ENCODE peak calls at places on chromosome 19, in eight cellular contexts. One of them, this sample, is unnamed.

GRCh38 chr19:55118401-55118991 is 1.1 kb upstream of the PPP1R12C start:
- DNase-seq in fibroblast of villous mesenchyme: no peak
- DNase-seq in stimulated activated CD4-positive, alpha-beta T cell treated with anti-CD3 and anti-CD28 coated beads, Interleukin-15, amount 100 ng/mL, for 1 hour: no peak
- DNase-seq in NAMALWA: no peak
- DNase-seq in LoVo: no peak
- DNase-seq in Caki2: no peak
- DNase-seq in stromal cell of bone marrow: peak
- DNase-seq in stimulated activated CD8-positive, alpha-beta memory T cell treated with anti-CD3 and anti-CD28 coated beads, Interleukin-7, amount 100 ng/mL, for 48 hours: no peak
- DNase-seq in this sample: peak

GRCh38 chr19:57850553-57851017 is 926 bp downstream of the ZNF587 start:
- DNase-seq in NAMALWA: no peak
- DNase-seq in stimulated activated CD4-positive, alpha-beta T cell treated with anti-CD3 and anti-CD28 coated beads, Interleukin-15, amount 100 ng/mL, for 1 hour: no peak
- DNase-seq in stromal cell of bone marrow: no peak
- DNase-seq in Caki2: peak
- DNase-seq in stimulated activated CD8-positive, alpha-beta memory T cell treated with anti-CD3 and anti-CD28 coated beads, Interleukin-7, amount 100 ng/mL, for 48 hours: no peak
- DNase-seq in fibroblast of villous mesenchyme: peak
- DNase-seq in LoVo: peak
- DNase-seq in this sample: no peak

GRCh38 chr19:34480971-34481821 is at the start of gene WTIP:
- DNase-seq in NAMALWA: no peak
- DNase-seq in fibroblast of villous mesenchyme: peak
- DNase-seq in stromal cell of bone marrow: peak
- DNase-seq in Caki2: peak
- DNase-seq in stimulated activated CD8-positive, alpha-beta memory T cell treated with anti-CD3 and anti-CD28 coated beads, Interleukin-7, amount 100 ng/mL, for 48 hours: no peak
- DNase-seq in LoVo: no peak
- DNase-seq in stimulated activated CD4-positive, alpha-beta T cell treated with anti-CD3 and anti-CD28 coated beads, Interleukin-15, amount 100 ng/mL, for 1 hour: no peak
- DNase-seq in this sample: no peak

GRCh38 chr19:38527466-38528136 is 90.2 kb downstream of the MAP4K1 start:
- DNase-seq in NAMALWA: peak
- DNase-seq in stimulated activated CD4-positive, alpha-beta T cell treated with anti-CD3 and anti-CD28 coated beads, Interleukin-15, amount 100 ng/mL, for 1 hour: no peak
- DNase-seq in stimulated activated CD8-positive, alpha-beta memory T cell treated with anti-CD3 and anti-CD28 coated beads, Interleukin-7, amount 100 ng/mL, for 48 hours: no peak
- DNase-seq in Caki2: no peak
- DNase-seq in fibroblast of villous mesenchyme: no peak
- DNase-seq in stromal cell of bone marrow: no peak
- DNase-seq in LoVo: no peak
- DNase-seq in this sample: no peak

GRCh38 chr19:27718262-27718661 is 1494.7 kb downstream of the UQCRFS1 start:
- DNase-seq in LoVo: no peak
- DNase-seq in fibroblast of villous mesenchyme: no peak
- DNase-seq in NAMALWA: no peak
- DNase-seq in stimulated activated CD8-positive, alpha-beta memory T cell treated with anti-CD3 and anti-CD28 coated beads, Interleukin-7, amount 100 ng/mL, for 48 hours: no peak
- DNase-seq in Caki2: peak
- DNase-seq in stromal cell of bone marrow: no peak
- DNase-seq in stimulated activated CD4-positive, alpha-beta T cell treated with anti-CD3 and anti-CD28 coated beads, Interleukin-15, amount 100 ng/mL, for 1 hour: no peak
- DNase-seq in this sample: no peak

GRCh38 chr19:39590265-39590664 is 12.1 kb upstream of the LGALS13 start:
- DNase-seq in fibroblast of villous mesenchyme: peak
- DNase-seq in stimulated activated CD4-positive, alpha-beta T cell treated with anti-CD3 and anti-CD28 coated beads, Interleukin-15, amount 100 ng/mL, for 1 hour: no peak
- DNase-seq in Caki2: peak
- DNase-seq in NAMALWA: no peak
- DNase-seq in LoVo: no peak
- DNase-seq in stromal cell of bone marrow: no peak
- DNase-seq in stimulated activated CD8-positive, alpha-beta memory T cell treated with anti-CD3 and anti-CD28 coated beads, Interleukin-7, amount 100 ng/mL, for 48 hours: no peak
- DNase-seq in this sample: no peak

GRCh38 chr19:36898422-36898821 is 17.7 kb downstream of the ZNF829 start:
- DNase-seq in fibroblast of villous mesenchyme: no peak
- DNase-seq in Caki2: no peak
- DNase-seq in stimulated activated CD8-positive, alpha-beta memory T cell treated with anti-CD3 and anti-CD28 coated beads, Interleukin-7, amount 100 ng/mL, for 48 hours: no peak
- DNase-seq in stromal cell of bone marrow: no peak
- DNase-seq in stimulated activated CD4-positive, alpha-beta T cell treated with anti-CD3 and anti-CD28 coated beads, Interleukin-15, amount 100 ng/mL, for 1 hour: no peak
- DNase-seq in LoVo: no peak
- DNase-seq in NAMALWA: no peak
- DNase-seq in this sample: no peak

GRCh38 chr19:49200238-49200862 is 42.8 kb downstream of the TRPM4 start:
- DNase-seq in fibroblast of villous mesenchyme: no peak
- DNase-seq in stromal cell of bone marrow: no peak
- DNase-seq in Caki2: no peak
- DNase-seq in stimulated activated CD8-positive, alpha-beta memory T cell treated with anti-CD3 and anti-CD28 coated beads, Interleukin-7, amount 100 ng/mL, for 48 hours: no peak
- DNase-seq in stimulated activated CD4-positive, alpha-beta T cell treated with anti-CD3 and anti-CD28 coated beads, Interleukin-15, amount 100 ng/mL, for 1 hour: no peak
- DNase-seq in NAMALWA: peak
- DNase-seq in LoVo: no peak
- DNase-seq in this sample: no peak

GRCh38 chr19:48516536-48516935 is 4.9 kb upstream of the LMTK3 start:
- DNase-seq in NAMALWA: no peak
- DNase-seq in LoVo: no peak
- DNase-seq in stromal cell of bone marrow: no peak
- DNase-seq in Caki2: no peak
- DNase-seq in stimulated activated CD4-positive, alpha-beta T cell treated with anti-CD3 and anti-CD28 coated beads, Interleukin-15, amount 100 ng/mL, for 1 hour: no peak
- DNase-seq in stimulated activated CD8-positive, alpha-beta memory T cell treated with anti-CD3 and anti-CD28 coated beads, Interleukin-7, amount 100 ng/mL, for 48 hours: no peak
- DNase-seq in fibroblast of villous mesenchyme: no peak
- DNase-seq in this sample: no peak

GRCh38 chr19:3708207-3708931 is at the start of gene TJP3:
- DNase-seq in stimulated activated CD4-positive, alpha-beta T cell treated with anti-CD3 and anti-CD28 coated beads, Interleukin-15, amount 100 ng/mL, for 1 hour: no peak
- DNase-seq in fibroblast of villous mesenchyme: no peak
- DNase-seq in stimulated activated CD8-positive, alpha-beta memory T cell treated with anti-CD3 and anti-CD28 coated beads, Interleukin-7, amount 100 ng/mL, for 48 hours: no peak
- DNase-seq in Caki2: no peak
- DNase-seq in LoVo: peak
- DNase-seq in NAMALWA: no peak
- DNase-seq in stromal cell of bone marrow: no peak
- DNase-seq in this sample: no peak

GRCh38 chr19:14718522-14719113 is 28.8 kb downstream of the ZNF333 start:
- DNase-seq in NAMALWA: no peak
- DNase-seq in LoVo: no peak
- DNase-seq in Caki2: peak
- DNase-seq in stimulated activated CD4-positive, alpha-beta T cell treated with anti-CD3 and anti-CD28 coated beads, Interleukin-15, amount 100 ng/mL, for 1 hour: no peak
- DNase-seq in fibroblast of villous mesenchyme: no peak
- DNase-seq in stromal cell of bone marrow: no peak
- DNase-seq in stimulated activated CD8-positive, alpha-beta memory T cell treated with anti-CD3 and anti-CD28 coated beads, Interleukin-7, amount 100 ng/mL, for 48 hours: no peak
- DNase-seq in this sample: no peak

GRCh38 chr19:42197375-42197817 is 20.1 kb downstream of the DEDD2 start:
- DNase-seq in NAMALWA: no peak
- DNase-seq in stromal cell of bone marrow: no peak
- DNase-seq in LoVo: no peak
- DNase-seq in Caki2: no peak
- DNase-seq in fibroblast of villous mesenchyme: no peak
- DNase-seq in stimulated activated CD4-positive, alpha-beta T cell treated with anti-CD3 and anti-CD28 coated beads, Interleukin-15, amount 100 ng/mL, for 1 hour: no peak
- DNase-seq in stimulated activated CD8-positive, alpha-beta memory T cell treated with anti-CD3 and anti-CD28 coated beads, Interleukin-7, amount 100 ng/mL, for 48 hours: no peak
- DNase-seq in this sample: no peak

GRCh38 chr19:34994286-34994642 is 5.9 kb upstream of the GRAMD1A start:
- DNase-seq in stromal cell of bone marrow: no peak
- DNase-seq in NAMALWA: no peak
- DNase-seq in stimulated activated CD4-positive, alpha-beta T cell treated with anti-CD3 and anti-CD28 coated beads, Interleukin-15, amount 100 ng/mL, for 1 hour: no peak
- DNase-seq in LoVo: no peak
- DNase-seq in fibroblast of villous mesenchyme: no peak
- DNase-seq in stimulated activated CD8-positive, alpha-beta memory T cell treated with anti-CD3 and anti-CD28 coated beads, Interleukin-7, amount 100 ng/mL, for 48 hours: no peak
- DNase-seq in Caki2: no peak
- DNase-seq in this sample: no peak

GRCh38 chr19:55261671-55262126 is 2.9 kb upstream of the PPP6R1 start:
- DNase-seq in stromal cell of bone marrow: no peak
- DNase-seq in Caki2: no peak
- DNase-seq in LoVo: no peak
- DNase-seq in fibroblast of villous mesenchyme: no peak
- DNase-seq in stimulated activated CD8-positive, alpha-beta memory T cell treated with anti-CD3 and anti-CD28 coated beads, Interleukin-7, amount 100 ng/mL, for 48 hours: no peak
- DNase-seq in NAMALWA: peak
- DNase-seq in stimulated activated CD4-positive, alpha-beta T cell treated with anti-CD3 and anti-CD28 coated beads, Interleukin-15, amount 100 ng/mL, for 1 hour: no peak
- DNase-seq in this sample: no peak

GRCh38 chr19:21910318-21910717 is 74.3 kb upstream of the ZNF43 start:
- DNase-seq in Caki2: no peak
- DNase-seq in fibroblast of villous mesenchyme: no peak
- DNase-seq in stimulated activated CD8-positive, alpha-beta memory T cell treated with anti-CD3 and anti-CD28 coated beads, Interleukin-7, amount 100 ng/mL, for 48 hours: no peak
- DNase-seq in NAMALWA: no peak
- DNase-seq in stimulated activated CD4-positive, alpha-beta T cell treated with anti-CD3 and anti-CD28 coated beads, Interleukin-15, amount 100 ng/mL, for 1 hour: no peak
- DNase-seq in LoVo: no peak
- DNase-seq in stromal cell of bone marrow: no peak
- DNase-seq in this sample: no peak

GRCh38 chr19:15107056-15108010 is at the start of gene SYDE1:
- DNase-seq in NAMALWA: no peak
- DNase-seq in Caki2: peak
- DNase-seq in fibroblast of villous mesenchyme: peak
- DNase-seq in stimulated activated CD4-positive, alpha-beta T cell treated with anti-CD3 and anti-CD28 coated beads, Interleukin-15, amount 100 ng/mL, for 1 hour: no peak
- DNase-seq in LoVo: no peak
- DNase-seq in stimulated activated CD8-positive, alpha-beta memory T cell treated with anti-CD3 and anti-CD28 coated beads, Interleukin-7, amount 100 ng/mL, for 48 hours: no peak
- DNase-seq in stromal cell of bone marrow: peak
- DNase-seq in this sample: no peak

GRCh38 chr19:28883241-28883693 is 329.7 kb downstream of the UQCRFS1 start:
- DNase-seq in stimulated activated CD4-positive, alpha-beta T cell treated with anti-CD3 and anti-CD28 coated beads, Interleukin-15, amount 100 ng/mL, for 1 hour: no peak
- DNase-seq in fibroblast of villous mesenchyme: no peak
- DNase-seq in stimulated activated CD8-positive, alpha-beta memory T cell treated with anti-CD3 and anti-CD28 coated beads, Interleukin-7, amount 100 ng/mL, for 48 hours: no peak
- DNase-seq in stromal cell of bone marrow: peak
- DNase-seq in Caki2: no peak
- DNase-seq in NAMALWA: no peak
- DNase-seq in LoVo: no peak
- DNase-seq in this sample: peak

This sample was measured in putamen.